ENCODE peak calls at places on chromosome 5, in eight cellular contexts. One of them, this sample, is unnamed.

GRCh38 chr5:151406322-151406947 is 41.0 kb upstream of the SLC36A1 start:
- DNase-seq in fibroblast of lung: no peak
- DNase-seq in anterior cingulate cortex: no peak
- DNase-seq in brain microvascular endothelial cell: peak; percentile 18
- DNase-seq in activated CD4-positive, alpha-beta T cell treated with anti-CD3 and anti-CD28 coated beads for 24 hours: no peak
- DNase-seq in NCI-H1436: no peak
- DNase-seq in GDM1: no peak
- DNase-seq in neuronal stem cell: no peak
- DNase-seq in this sample: no peak

GRCh38 chr5:35151151-35151920 is 79.0 kb downstream of the PRLR start:
- DNase-seq in GDM1: no peak
- DNase-seq in brain microvascular endothelial cell: no peak
- DNase-seq in NCI-H1436: no peak
- DNase-seq in anterior cingulate cortex: no peak
- DNase-seq in fibroblast of lung: no peak
- DNase-seq in activated CD4-positive, alpha-beta T cell treated with anti-CD3 and anti-CD28 coated beads for 24 hours: no peak
- DNase-seq in neuronal stem cell: no peak
- DNase-seq in this sample: no peak

GRCh38 chr5:14397717-14398116 is 183.9 kb upstream of the OTULINL start:
- DNase-seq in fibroblast of lung: peak; percentile 93
- DNase-seq in anterior cingulate cortex: no peak
- DNase-seq in NCI-H1436: no peak
- DNase-seq in GDM1: no peak
- DNase-seq in neuronal stem cell: no peak
- DNase-seq in brain microvascular endothelial cell: peak; percentile 49
- DNase-seq in activated CD4-positive, alpha-beta T cell treated with anti-CD3 and anti-CD28 coated beads for 24 hours: no peak
- DNase-seq in this sample: no peak

GRCh38 chr5:134995850-134996402 is 28.2 kb downstream of the CATSPER3 start:
- DNase-seq in activated CD4-positive, alpha-beta T cell treated with anti-CD3 and anti-CD28 coated beads for 24 hours: no peak
- DNase-seq in fibroblast of lung: no peak
- DNase-seq in GDM1: no peak
- DNase-seq in anterior cingulate cortex: no peak
- DNase-seq in neuronal stem cell: no peak
- DNase-seq in NCI-H1436: no peak
- DNase-seq in brain microvascular endothelial cell: no peak
- DNase-seq in this sample: no peak

GRCh38 chr5:55226027-55226933 is 835 bp downstream of the MCIDAS start:
- DNase-seq in activated CD4-positive, alpha-beta T cell treated with anti-CD3 and anti-CD28 coated beads for 24 hours: peak; percentile 66
- DNase-seq in brain microvascular endothelial cell: no peak
- DNase-seq in NCI-H1436: peak; percentile 75
- DNase-seq in fibroblast of lung: peak; percentile 37
- DNase-seq in neuronal stem cell: peak; percentile 73
- DNase-seq in GDM1: peak; percentile 43
- DNase-seq in anterior cingulate cortex: no peak
- DNase-seq in this sample: peak; percentile 87

GRCh38 chr5:78629590-78629989 is 19.0 kb downstream of the LHFPL2 start:
- DNase-seq in anterior cingulate cortex: no peak
- DNase-seq in GDM1: no peak
- DNase-seq in activated CD4-positive, alpha-beta T cell treated with anti-CD3 and anti-CD28 coated beads for 24 hours: no peak
- DNase-seq in NCI-H1436: no peak
- DNase-seq in neuronal stem cell: no peak
- DNase-seq in brain microvascular endothelial cell: no peak
- DNase-seq in fibroblast of lung: no peak
- DNase-seq in this sample: no peak

GRCh38 chr5:79886456-79886855 is 104.6 kb downstream of the MTX3 start:
- DNase-seq in activated CD4-positive, alpha-beta T cell treated with anti-CD3 and anti-CD28 coated beads for 24 hours: no peak
- DNase-seq in GDM1: no peak
- DNase-seq in brain microvascular endothelial cell: no peak
- DNase-seq in anterior cingulate cortex: no peak
- DNase-seq in NCI-H1436: no peak
- DNase-seq in fibroblast of lung: no peak
- DNase-seq in neuronal stem cell: no peak
- DNase-seq in this sample: no peak

GRCh38 chr5:2710910-2711309 is 40.6 kb downstream of the IRX2 start:
- DNase-seq in fibroblast of lung: no peak
- DNase-seq in anterior cingulate cortex: no peak
- DNase-seq in NCI-H1436: no peak
- DNase-seq in activated CD4-positive, alpha-beta T cell treated with anti-CD3 and anti-CD28 coated beads for 24 hours: no peak
- DNase-seq in brain microvascular endothelial cell: no peak
- DNase-seq in neuronal stem cell: no peak
- DNase-seq in GDM1: no peak
- DNase-seq in this sample: no peak

GRCh38 chr5:41736641-41737040 is 133.6 kb downstream of the OXCT1 start:
- DNase-seq in brain microvascular endothelial cell: peak; percentile 25
- DNase-seq in GDM1: no peak
- DNase-seq in fibroblast of lung: peak; percentile 48
- DNase-seq in NCI-H1436: no peak
- DNase-seq in neuronal stem cell: no peak
- DNase-seq in anterior cingulate cortex: no peak
- DNase-seq in activated CD4-positive, alpha-beta T cell treated with anti-CD3 and anti-CD28 coated beads for 24 hours: no peak
- DNase-seq in this sample: no peak

GRCh38 chr5:96924016-96924443 is 11.8 kb upstream of the LNPEP start:
- DNase-seq in activated CD4-positive, alpha-beta T cell treated with anti-CD3 and anti-CD28 coated beads for 24 hours: no peak
- DNase-seq in NCI-H1436: no peak
- DNase-seq in GDM1: no peak
- DNase-seq in brain microvascular endothelial cell: no peak
- DNase-seq in neuronal stem cell: no peak
- DNase-seq in fibroblast of lung: no peak
- DNase-seq in anterior cingulate cortex: no peak
- DNase-seq in this sample: no peak

GRCh38 chr5:121429761-121430160 is 421.9 kb upstream of the FTMT start:
- DNase-seq in neuronal stem cell: no peak
- DNase-seq in NCI-H1436: no peak
- DNase-seq in GDM1: no peak
- DNase-seq in activated CD4-positive, alpha-beta T cell treated with anti-CD3 and anti-CD28 coated beads for 24 hours: no peak
- DNase-seq in anterior cingulate cortex: no peak
- DNase-seq in fibroblast of lung: no peak
- DNase-seq in brain microvascular endothelial cell: no peak
- DNase-seq in this sample: no peak

GRCh38 chr5:172837640-172838039 is 3.6 kb downstream of the ERGIC1 start:
- DNase-seq in activated CD4-positive, alpha-beta T cell treated with anti-CD3 and anti-CD28 coated beads for 24 hours: no peak
- DNase-seq in GDM1: no peak
- DNase-seq in brain microvascular endothelial cell: no peak
- DNase-seq in anterior cingulate cortex: peak; percentile 22
- DNase-seq in fibroblast of lung: no peak
- DNase-seq in NCI-H1436: peak; percentile 58
- DNase-seq in neuronal stem cell: no peak
- DNase-seq in this sample: no peak

GRCh38 chr5:143605403-143606005 is 202.0 kb upstream of the NR3C1 start:
- DNase-seq in anterior cingulate cortex: no peak
- DNase-seq in GDM1: no peak
- DNase-seq in activated CD4-positive, alpha-beta T cell treated with anti-CD3 and anti-CD28 coated beads for 24 hours: no peak
- DNase-seq in NCI-H1436: no peak
- DNase-seq in neuronal stem cell: no peak
- DNase-seq in brain microvascular endothelial cell: peak; percentile 12
- DNase-seq in fibroblast of lung: peak; percentile 29
- DNase-seq in this sample: no peak

GRCh38 chr5:124718376-124718775 is 28.1 kb downstream of the ZNF608 start:
- DNase-seq in NCI-H1436: no peak
- DNase-seq in anterior cingulate cortex: no peak
- DNase-seq in activated CD4-positive, alpha-beta T cell treated with anti-CD3 and anti-CD28 coated beads for 24 hours: no peak
- DNase-seq in GDM1: no peak
- DNase-seq in neuronal stem cell: no peak
- DNase-seq in brain microvascular endothelial cell: no peak
- DNase-seq in fibroblast of lung: peak; percentile 43
- DNase-seq in this sample: no peak

GRCh38 chr5:112757468-112758208 is 20.0 kb downstream of the APC start:
- DNase-seq in anterior cingulate cortex: no peak
- DNase-seq in neuronal stem cell: peak; percentile 33
- DNase-seq in activated CD4-positive, alpha-beta T cell treated with anti-CD3 and anti-CD28 coated beads for 24 hours: no peak
- DNase-seq in GDM1: no peak
- DNase-seq in brain microvascular endothelial cell: no peak
- DNase-seq in fibroblast of lung: peak; percentile 48
- DNase-seq in NCI-H1436: peak; percentile 57
- DNase-seq in this sample: peak; percentile 49

GRCh38 chr5:97534166-97534565 is 351.1 kb upstream of the RIOK2 start:
- DNase-seq in anterior cingulate cortex: no peak
- DNase-seq in NCI-H1436: no peak
- DNase-seq in activated CD4-positive, alpha-beta T cell treated with anti-CD3 and anti-CD28 coated beads for 24 hours: no peak
- DNase-seq in fibroblast of lung: peak; percentile 87
- DNase-seq in GDM1: no peak
- DNase-seq in neuronal stem cell: peak; percentile 9
- DNase-seq in brain microvascular endothelial cell: peak; percentile 93
- DNase-seq in this sample: no peak

GRCh38 chr5:180803181-180804128 is 849 bp upstream of the MGAT1 start:
- DNase-seq in brain microvascular endothelial cell: no peak
- DNase-seq in GDM1: peak; percentile 89
- DNase-seq in anterior cingulate cortex: peak; percentile 40
- DNase-seq in NCI-H1436: no peak
- DNase-seq in fibroblast of lung: no peak
- DNase-seq in activated CD4-positive, alpha-beta T cell treated with anti-CD3 and anti-CD28 coated beads for 24 hours: peak; percentile 78
- DNase-seq in neuronal stem cell: peak; percentile 48
- DNase-seq in this sample: no peak

GRCh38 chr5:83151821-83152220 is 74.5 kb downstream of the XRCC4 start:
- DNase-seq in brain microvascular endothelial cell: no peak
- DNase-seq in neuronal stem cell: no peak
- DNase-seq in fibroblast of lung: peak; percentile 15
- DNase-seq in GDM1: no peak
- DNase-seq in NCI-H1436: no peak
- DNase-seq in activated CD4-positive, alpha-beta T cell treated with anti-CD3 and anti-CD28 coated beads for 24 hours: no peak
- DNase-seq in anterior cingulate cortex: no peak
- DNase-seq in this sample: no peak

GRCh38 chr5:31625394-31625793 is 13.5 kb upstream of the PDZD2 start:
- DNase-seq in anterior cingulate cortex: no peak
- DNase-seq in activated CD4-positive, alpha-beta T cell treated with anti-CD3 and anti-CD28 coated beads for 24 hours: no peak
- DNase-seq in brain microvascular endothelial cell: no peak
- DNase-seq in NCI-H1436: no peak
- DNase-seq in neuronal stem cell: no peak
- DNase-seq in fibroblast of lung: no peak
- DNase-seq in GDM1: no peak
- DNase-seq in this sample: no peak

GRCh38 chr5:69217154-69217731 is 17.4 kb upstream of the CDK7 start:
- DNase-seq in brain microvascular endothelial cell: no peak
- DNase-seq in activated CD4-positive, alpha-beta T cell treated with anti-CD3 and anti-CD28 coated beads for 24 hours: peak; percentile 97
- DNase-seq in neuronal stem cell: peak; percentile 4
- DNase-seq in fibroblast of lung: no peak
- DNase-seq in GDM1: no peak
- DNase-seq in NCI-H1436: peak; percentile 86
- DNase-seq in anterior cingulate cortex: no peak
- DNase-seq in this sample: no peak